ENCODE peak calls at places on chromosomes 16 and 17, in four cellular contexts. One of them, this sample, is unnamed.
A peak's percentile ranks its signal among the peaks of the same experiment; 100 is the strongest.

GRCh38 chr16:739560-740458 is 988 bp downstream of the CIAO3 start:
- DNase-seq in GM12878: no peak
- DNase-seq in WTC11: no peak
- DNase-seq in HepG2: peak; percentile 61
- DNase-seq in this sample: no peak

GRCh38 chr16:22235839-22236745 is 30.0 kb downstream of the EEF2K start:
- DNase-seq in HepG2: no peak
- DNase-seq in WTC11: no peak
- DNase-seq in GM12878: no peak
- DNase-seq in this sample: no peak

GRCh38 chr16:82636485-82636884 is 9.7 kb downstream of the CDH13 start:
- DNase-seq in WTC11: no peak
- DNase-seq in HepG2: no peak
- DNase-seq in GM12878: no peak
- DNase-seq in this sample: no peak

GRCh38 chr17:61594294-61594825 is 3.3 kb upstream of the NACA2 start:
- DNase-seq in GM12878: no peak
- DNase-seq in WTC11: no peak
- DNase-seq in HepG2: no peak
- DNase-seq in this sample: no peak

GRCh38 chr17:4412933-4413831 is 20.6 kb upstream of the SPNS3 start:
- DNase-seq in GM12878: peak; percentile 48
- DNase-seq in HepG2: peak; percentile 63
- DNase-seq in WTC11: peak; percentile 98
- DNase-seq in this sample: peak; percentile 79

GRCh38 chr17:40779181-40779909 is 3.0 kb downstream of the KRT27 start:
- DNase-seq in WTC11: peak; percentile 35
- DNase-seq in GM12878: no peak
- DNase-seq in HepG2: peak; percentile 18
- DNase-seq in this sample: no peak

GRCh38 chr17:32261937-32262510 is 3.6 kb upstream of the RHBDL3 start:
- DNase-seq in HepG2: no peak
- DNase-seq in WTC11: no peak
- DNase-seq in GM12878: no peak
- DNase-seq in this sample: no peak

GRCh38 chr16:86294535-86294934 is 215.8 kb upstream of the FOXF1 start:
- DNase-seq in GM12878: no peak
- DNase-seq in HepG2: no peak
- DNase-seq in WTC11: no peak
- DNase-seq in this sample: no peak

GRCh38 chr17:59311051-59311468 is 20.4 kb upstream of the YPEL2 start:
- DNase-seq in GM12878: peak; percentile 28
- DNase-seq in HepG2: peak; percentile 79
- DNase-seq in WTC11: peak; percentile 18
- DNase-seq in this sample: peak; percentile 69

GRCh38 chr17:15463363-15463762 is 4.1 kb downstream of the CDRT4 start:
- DNase-seq in GM12878: no peak
- DNase-seq in HepG2: peak; percentile 13
- DNase-seq in WTC11: peak; percentile 25
- DNase-seq in this sample: no peak

GRCh38 chr16:87395181-87395842 is 3.2 kb downstream of the MAP1LC3B start:
- DNase-seq in GM12878: no peak
- DNase-seq in HepG2: no peak
- DNase-seq in WTC11: no peak
- DNase-seq in this sample: no peak

GRCh38 chr17:48002208-48002919 is 31.5 kb downstream of the CDK5RAP3 start:
- DNase-seq in GM12878: peak; percentile 75
- DNase-seq in WTC11: no peak
- DNase-seq in HepG2: peak; percentile 50
- DNase-seq in this sample: peak; percentile 60

GRCh38 chr16:324451-325334 is 27.8 kb downstream of the AXIN1 start:
- DNase-seq in HepG2: no peak
- DNase-seq in WTC11: peak; percentile 49
- DNase-seq in GM12878: no peak
- DNase-seq in this sample: peak; percentile 95

GRCh38 chr17:49922095-49922494 is 46.9 kb upstream of the DLX4 start:
- DNase-seq in WTC11: no peak
- DNase-seq in GM12878: no peak
- DNase-seq in HepG2: no peak
- DNase-seq in this sample: no peak

GRCh38 chr17:20941872-20942271 is 100.9 kb downstream of the USP22 start:
- DNase-seq in WTC11: no peak
- DNase-seq in HepG2: no peak
- DNase-seq in GM12878: no peak
- DNase-seq in this sample: no peak

GRCh38 chr17:42536372-42537155 is 523 bp downstream of the NAGLU start:
- DNase-seq in WTC11: peak; percentile 81
- DNase-seq in GM12878: no peak
- DNase-seq in HepG2: peak; percentile 86
- DNase-seq in this sample: peak; percentile 97

GRCh38 chr17:78532922-78533640 is 44.1 kb downstream of the DNAH17 start:
- DNase-seq in GM12878: no peak
- DNase-seq in WTC11: no peak
- DNase-seq in HepG2: no peak
- DNase-seq in this sample: no peak

GRCh38 chr16:97822-98221 is 19.8 kb downstream of the MPG start:
- DNase-seq in WTC11: no peak
- DNase-seq in GM12878: no peak
- DNase-seq in HepG2: no peak
- DNase-seq in this sample: no peak

GRCh38 chr17:72287586-72287985 is 166.8 kb downstream of the SOX9 start:
- DNase-seq in WTC11: no peak
- DNase-seq in HepG2: no peak
- DNase-seq in GM12878: no peak
- DNase-seq in this sample: no peak

GRCh38 chr17:5422505-5422904 is 2.5 kb downstream of the RPAIN start:
- DNase-seq in HepG2: peak; percentile 9
- DNase-seq in WTC11: no peak
- DNase-seq in GM12878: no peak
- DNase-seq in this sample: no peak

GRCh38 chr17:42537826-42538451 is 1.9 kb downstream of the NAGLU start:
- DNase-seq in GM12878: no peak
- DNase-seq in WTC11: no peak
- DNase-seq in HepG2: no peak
- DNase-seq in this sample: no peak

GRCh38 chr16:12871784-12872183 is 29.6 kb upstream of the SHISA9 start:
- DNase-seq in HepG2: no peak
- DNase-seq in WTC11: no peak
- DNase-seq in GM12878: no peak
- DNase-seq in this sample: no peak

GRCh38 chr17:39166437-39167335 is 725 bp upstream of the ARL5C start:
- DNase-seq in WTC11: no peak
- DNase-seq in HepG2: no peak
- DNase-seq in GM12878: no peak
- DNase-seq in this sample: no peak

GRCh38 chr17:63751806-63752205 is 10.2 kb upstream of the STRADA start:
- DNase-seq in HepG2: no peak
- DNase-seq in WTC11: no peak
- DNase-seq in GM12878: no peak
- DNase-seq in this sample: no peak

GRCh38 chr17:21573961-21574610 is 118.2 kb upstream of the KCNJ18 start:
- DNase-seq in HepG2: no peak
- DNase-seq in GM12878: no peak
- DNase-seq in WTC11: no peak
- DNase-seq in this sample: peak; percentile 11

GRCh38 chr17:72861811-72862210 is 230.7 kb downstream of the SLC39A11 start:
- DNase-seq in HepG2: no peak
- DNase-seq in WTC11: no peak
- DNase-seq in GM12878: no peak
- DNase-seq in this sample: no peak

GRCh38 chr17:41965694-41966375 is 760 bp upstream of the CNP start:
- DNase-seq in HepG2: peak; percentile 88
- DNase-seq in WTC11: peak; percentile 84
- DNase-seq in GM12878: no peak
- DNase-seq in this sample: peak; percentile 83

GRCh38 chr17:77886387-77886728 is 72.1 kb upstream of the TNRC6C start:
- DNase-seq in WTC11: no peak
- DNase-seq in GM12878: no peak
- DNase-seq in HepG2: no peak
- DNase-seq in this sample: no peak

GRCh38 chr16:28317040-28317880 is 24.9 kb downstream of the SBK1 start:
- DNase-seq in HepG2: peak; percentile 42
- DNase-seq in GM12878: no peak
- DNase-seq in WTC11: peak; percentile 84
- DNase-seq in this sample: peak; percentile 75

GRCh38 chr17:58306131-58306951 is 22.3 kb downstream of the TSPOAP1 start:
- DNase-seq in GM12878: no peak
- DNase-seq in WTC11: no peak
- DNase-seq in HepG2: no peak
- DNase-seq in this sample: no peak

GRCh38 chr17:58309918-58310259 is 18.7 kb downstream of the TSPOAP1 start:
- DNase-seq in WTC11: no peak
- DNase-seq in GM12878: no peak
- DNase-seq in HepG2: no peak
- DNase-seq in this sample: no peak

GRCh38 chr17:58308985-58309917 is 19.3 kb downstream of the TSPOAP1 start:
- DNase-seq in WTC11: no peak
- DNase-seq in GM12878: no peak
- DNase-seq in HepG2: no peak
- DNase-seq in this sample: no peak

GRCh38 chr17:58307468-58308172 is 21.0 kb downstream of the TSPOAP1 start:
- DNase-seq in GM12878: no peak
- DNase-seq in WTC11: no peak
- DNase-seq in HepG2: no peak
- DNase-seq in this sample: no peak

GRCh38 chr17:58308173-58308984 is 20.2 kb downstream of the TSPOAP1 start:
- DNase-seq in HepG2: peak; percentile 39
- DNase-seq in GM12878: no peak
- DNase-seq in WTC11: peak; percentile 75
- DNase-seq in this sample: no peak
- TF ChIP-seq NR2C2 in HepG2: no peak
- TF ChIP-seq NR2C2 in GM12878: no peak
- TF ChIP-seq NR2C2 in WTC11: no peak
- TF ChIP-seq NR2C2 in this sample: no peak

DNA sequence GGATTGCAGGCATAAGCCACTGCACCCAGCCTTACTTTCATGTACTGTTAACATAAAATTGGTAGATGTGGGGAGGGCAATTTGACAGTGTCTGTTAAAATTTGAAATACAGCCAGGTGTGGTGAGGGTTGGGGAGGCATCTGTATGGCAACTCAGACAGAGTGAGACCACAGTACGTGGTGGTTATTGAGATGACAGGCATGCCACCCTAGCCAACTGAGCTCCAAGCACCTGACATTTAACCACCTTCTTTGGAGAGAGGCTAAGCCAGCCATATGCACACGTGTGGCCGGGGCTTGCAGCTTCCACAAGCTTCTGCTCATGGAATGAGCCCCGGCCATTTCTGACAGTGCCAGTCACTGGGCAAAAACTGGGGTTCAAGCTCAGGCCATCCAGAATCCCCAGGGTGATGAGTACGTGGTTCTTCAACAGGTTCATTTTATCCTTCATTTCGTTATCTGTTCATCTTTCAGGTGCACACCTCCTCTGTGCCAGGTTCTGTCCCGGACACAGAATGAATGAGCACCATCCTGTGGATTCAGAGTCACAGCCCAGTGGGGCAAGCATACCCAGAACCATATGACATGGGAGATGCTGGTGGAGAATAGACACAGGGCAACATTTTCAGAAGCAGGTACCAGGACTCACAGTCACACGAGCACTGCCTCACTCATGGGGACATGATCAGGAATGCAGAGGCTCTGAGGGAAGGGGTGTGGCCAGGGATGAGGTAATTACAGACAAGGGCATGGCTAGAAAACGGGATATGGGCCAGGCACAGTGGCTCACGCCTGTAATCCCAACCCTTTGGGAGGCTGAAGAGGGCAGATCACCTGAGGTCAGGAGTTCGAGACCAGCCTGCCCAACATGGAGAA is 36.2 kb downstream of the C16orf82 start:
- DNase-seq in GM12878: no peak
- DNase-seq in HepG2: no peak
- DNase-seq in WTC11: no peak
- DNase-seq in this sample: no peak
- TF ChIP-seq NR2C2 in GM12878: no peak
- TF ChIP-seq NR2C2 in HepG2: no peak
- TF ChIP-seq NR2C2 in WTC11: no peak
- TF ChIP-seq NR2C2 in this sample: no peak

DNA sequence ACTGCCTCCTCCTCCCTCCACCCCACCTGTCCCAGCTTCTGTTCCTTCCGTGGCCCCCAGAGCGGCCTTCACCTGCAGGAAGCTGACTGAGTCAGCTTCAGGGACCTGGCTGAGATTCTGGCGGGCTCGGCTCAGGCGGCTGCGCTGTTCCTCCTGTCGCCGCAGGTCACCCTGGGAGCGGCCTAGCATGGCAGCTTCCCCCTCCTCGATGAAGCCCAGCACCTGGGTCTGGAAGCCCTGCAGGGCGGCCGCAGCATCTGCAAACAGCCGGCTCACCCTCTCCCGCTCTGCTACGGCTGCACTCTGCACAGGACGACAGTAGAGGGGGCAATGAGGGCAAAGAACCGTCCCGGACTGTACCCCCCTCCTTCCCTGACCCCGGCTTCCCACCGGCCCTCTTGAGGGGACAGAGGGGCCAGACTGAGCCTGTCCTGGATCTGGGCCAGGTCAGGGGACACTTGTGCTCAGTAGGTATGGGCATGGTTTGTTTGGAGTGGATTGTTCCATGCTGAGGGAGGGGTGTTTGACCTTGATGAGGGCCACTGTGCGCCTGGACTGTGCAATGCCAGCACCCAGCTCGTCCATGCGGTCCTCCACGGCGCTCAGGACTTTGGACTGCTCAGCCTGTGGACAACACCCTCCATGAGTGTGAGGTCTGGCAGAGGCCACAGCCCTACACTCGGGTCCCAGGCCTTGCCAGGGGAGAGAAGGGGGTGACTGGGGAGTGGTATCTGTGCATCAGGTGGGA is 2.0 kb downstream of the TRIM47 start:
- DNase-seq in GM12878: no peak
- DNase-seq in HepG2: peak; percentile 97
- DNase-seq in WTC11: peak; percentile 71
- DNase-seq in this sample: no peak
- TF ChIP-seq NR2C2 in GM12878: no peak
- TF ChIP-seq NR2C2 in HepG2: peak; percentile 92
- TF ChIP-seq NR2C2 in WTC11: peak; percentile 27
- TF ChIP-seq NR2C2 in this sample: no peak

DNA sequence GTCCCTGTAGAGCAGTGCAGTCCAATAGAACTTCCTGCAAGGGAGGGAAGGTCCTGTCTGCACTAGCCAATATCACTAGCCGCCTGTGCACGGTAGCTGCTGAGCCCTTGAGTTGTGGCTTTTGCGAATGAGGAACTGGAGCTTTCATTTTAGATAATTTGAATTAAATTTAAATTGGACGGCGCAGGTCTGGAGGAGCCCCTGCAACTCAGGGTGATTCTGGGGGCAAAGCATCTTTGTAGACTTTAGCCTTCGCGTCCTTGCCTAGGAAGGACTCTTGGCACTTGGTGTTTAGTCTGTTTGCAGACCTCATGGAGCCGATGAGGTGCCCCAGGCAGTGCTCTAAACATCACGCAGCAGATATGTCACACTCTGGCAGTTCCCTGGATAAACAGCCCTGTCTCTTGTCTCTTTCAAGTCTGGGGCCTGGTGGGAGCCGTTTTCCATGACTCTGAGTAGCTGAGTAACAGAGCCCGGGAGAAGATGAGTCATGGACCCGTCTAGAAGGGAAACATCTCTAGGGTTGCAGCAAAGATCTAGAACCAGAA is 122.1 kb downstream of the CCDC182 start:
- DNase-seq in GM12878: peak; percentile 34
- DNase-seq in WTC11: no peak
- DNase-seq in HepG2: peak; percentile 43
- DNase-seq in this sample: no peak
- TF ChIP-seq NR2C2 in GM12878: no peak
- TF ChIP-seq NR2C2 in WTC11: no peak
- TF ChIP-seq NR2C2 in HepG2: no peak
- TF ChIP-seq NR2C2 in this sample: no peak